ENCODE peak calls at places on chromosome 20, in seven cellular contexts. L, S, Z, J, A, X and O are unnamed samples.

GRCh38 chr20:48898210-48898609 is 23.3 kb upstream of the ARFGEF2 start:
- DNase-seq in L (no peak), S (no peak), Z (no peak), J (no peak), A (no peak), X (no peak), O (no peak)

GRCh38 chr20:61922411-61922810 is 143.3 kb downstream of the TAF4 start:
- DNase-seq in L (no peak), S (no peak), Z (peak; percentile 61), J (no peak), A (no peak), X (no peak), O (no peak)

GRCh38 chr20:23436681-23437080 is 2.8 kb upstream of the CSTL1 start:
- DNase-seq in L (no peak), S (no peak), Z (peak; percentile 31), J (no peak), A (no peak), X (no peak), O (no peak)

GRCh38 chr20:41180599-41181333 is 43.4 kb downstream of the PLCG1 start:
- DNase-seq in L (no peak), S (no peak), Z (peak; percentile 63), J (no peak), A (no peak), X (no peak), O (no peak)

GRCh38 chr20:31652917-31653385 is 15.2 kb downstream of the COX4I2 start:
- DNase-seq in L (no peak), S (no peak), Z (no peak), J (no peak), A (no peak), X (no peak), O (peak; percentile 79)

GRCh38 chr20:64191002-64191401 is 26.8 kb downstream of the MYT1 start:
- DNase-seq in L (no peak), S (no peak), Z (no peak), J (no peak), A (no peak), X (no peak), O (no peak)

GRCh38 chr20:6739406-6739805 is 28.1 kb upstream of the BMP2 start:
- DNase-seq in L (no peak), S (no peak), Z (no peak), J (no peak), A (no peak), X (no peak), O (no peak)

GRCh38 chr20:58623579-58624473 is 27.3 kb upstream of the STX16 start:
- DNase-seq in L (peak; percentile 6), S (no peak), Z (peak; percentile 94), J (no peak), A (no peak), X (no peak), O (no peak)

GRCh38 chr20:12555369-12555768 is 453.4 kb upstream of the SPTLC3 start:
- DNase-seq in L (no peak), S (no peak), Z (no peak), J (no peak), A (no peak), X (no peak), O (no peak)

GRCh38 chr20:50027611-50028105 is 44.9 kb downstream of the SNAI1 start:
- DNase-seq in L (no peak), S (no peak), Z (peak; percentile 95), J (no peak), A (no peak), X (no peak), O (no peak)

GRCh38 chr20:37380864-37381579 is 35.1 kb downstream of the SRC start:
- DNase-seq in L (no peak), S (no peak), Z (no peak), J (no peak), A (no peak), X (no peak), O (no peak)

GRCh38 chr20:62571667-62572344 is 70.5 kb upstream of the SLCO4A1 start:
- DNase-seq in L (no peak), S (peak; percentile 8), Z (no peak), J (no peak), A (no peak), X (no peak), O (no peak)

GRCh38 chr20:43941476-43942212 is 27.0 kb downstream of the TOX2 start:
- DNase-seq in L (no peak), S (no peak), Z (no peak), J (no peak), A (no peak), X (no peak), O (peak; percentile 38)

GRCh38 chr20:1802385-1803215 is 92.6 kb upstream of the SIRPA start:
- DNase-seq in L (peak; percentile 85), S (peak; percentile 16), Z (peak; percentile 92), J (no peak), A (peak; percentile 33), X (no peak), O (no peak)

GRCh38 chr20:23180451-23180921 is 94.4 kb upstream of the CD93 start:
- DNase-seq in L (no peak), S (no peak), Z (peak; percentile 83), J (no peak), A (no peak), X (no peak), O (no peak)

GRCh38 chr20:51440589-51440988 is 101.9 kb downstream of the NFATC2 start:
- DNase-seq in L (no peak), S (no peak), Z (peak; percentile 35), J (no peak), A (no peak), X (no peak), O (no peak)

GRCh38 chr20:61517419-61517818 is 265.4 kb downstream of the CDH4 start:
- DNase-seq in L (no peak), S (no peak), Z (peak; percentile 71), J (no peak), A (no peak), X (no peak), O (no peak)

GRCh38 chr20:4016349-4017050 is 1.1 kb upstream of the RNF24 start:
- DNase-seq in L (no peak), S (no peak), Z (no peak), J (no peak), A (no peak), X (no peak), O (no peak)

GRCh38 chr20:52105045-52105572 is 86.5 kb downstream of the ZFP64 start:
- DNase-seq in L (no peak), S (no peak), Z (no peak), J (no peak), A (no peak), X (no peak), O (no peak)

GRCh38 chr20:56091635-56092180 is 86.4 kb upstream of the CBLN4 start:
- DNase-seq in L (no peak), S (no peak), Z (no peak), J (no peak), A (no peak), X (no peak), O (no peak)

GRCh38 chr20:63498950-63499332 is at the start of gene EEF1A2:
- DNase-seq in L (peak; percentile 82), S (peak; percentile 54), Z (no peak), J (no peak), A (peak; percentile 54), X (peak; percentile 45), O (no peak)

GRCh38 chr20:34954905-34955231 is 738 bp downstream of the GSS start:
- DNase-seq in L (no peak), S (no peak), Z (no peak), J (no peak), A (no peak), X (no peak), O (peak; percentile 69)

GRCh38 chr20:59938221-59938620 is 1.9 kb downstream of the PPP1R3D start:
- DNase-seq in L (no peak), S (no peak), Z (no peak), J (no peak), A (no peak), X (no peak), O (no peak)

GRCh38 chr20:43755851-43756250 is 29.0 kb upstream of the GTSF1L start:
- DNase-seq in L (no peak), S (no peak), Z (no peak), J (no peak), A (no peak), X (no peak), O (no peak)

GRCh38 chr20:1224205-1224604 is 1.6 kb upstream of the RAD21L1 start:
- DNase-seq in L (no peak), S (no peak), Z (no peak), J (no peak), A (no peak), X (no peak), O (no peak)

GRCh38 chr20:21608777-21609176 is 94.9 kb upstream of the NKX2-2 start:
- DNase-seq in L (no peak), S (no peak), Z (no peak), J (no peak), A (no peak), X (no peak), O (no peak)

GRCh38 chr20:56424931-56425330 is 12.9 kb downstream of the CASS4 start:
- DNase-seq in L (no peak), S (no peak), Z (no peak), J (no peak), A (no peak), X (no peak), O (no peak)

GRCh38 chr20:9409981-9410380 is 104.4 kb upstream of the LAMP5 start:
- DNase-seq in L (no peak), S (no peak), Z (no peak), J (no peak), A (no peak), X (no peak), O (no peak)

GRCh38 chr20:10707070-10707469 is 33.3 kb upstream of the JAG1 start:
- DNase-seq in L (no peak), S (no peak), Z (no peak), J (no peak), A (no peak), X (no peak), O (no peak)

GRCh38 chr20:25025091-25025861 is 32.7 kb downstream of the ACSS1 start:
- DNase-seq in L (no peak), S (no peak), Z (peak; percentile 49), J (no peak), A (no peak), X (no peak), O (no peak)

GRCh38 chr20:34904202-34904621 is 27.8 kb downstream of the ACSS2 start:
- DNase-seq in L (no peak), S (no peak), Z (no peak), J (no peak), A (no peak), X (no peak), O (no peak)

GRCh38 chr20:58709703-58710039 is 17.1 kb downstream of the NPEPL1 start:
- DNase-seq in L (no peak), S (no peak), Z (peak; percentile 34), J (no peak), A (no peak), X (no peak), O (no peak)

GRCh38 chr20:5168582-5169396 is 42.0 kb downstream of the CDS2 start:
- DNase-seq in L (peak; percentile 74), S (no peak), Z (no peak), J (no peak), A (no peak), X (no peak), O (no peak)

GRCh38 chr20:31824554-31825313 is 5.6 kb downstream of the MYLK2 start:
- DNase-seq in L (no peak), S (no peak), Z (peak; percentile 41), J (no peak), A (no peak), X (no peak), O (no peak)

GRCh38 chr20:45037050-45037449 is 63.9 kb downstream of the KCNS1 start:
- DNase-seq in L (no peak), S (no peak), Z (no peak), J (no peak), A (no peak), X (no peak), O (no peak)

GRCh38 chr20:59670786-59671492 is 66.6 kb downstream of the PHACTR3 start:
- DNase-seq in L (no peak), S (no peak), Z (no peak), J (no peak), A (no peak), X (no peak), O (no peak)